ENCODE peak calls at places on chromosomes 7 and 10, in eight cellular contexts. E is left ventricle myocardium inferior; D is heart right ventricle; Q is T-helper 17 cell; U is neuronal stem cell; Y is CD4-positive, alpha-beta memory T cell; Z is NCI-H774; N is T-cell. I is an unnamed sample.

GRCh38 chr7:152922318-152923081 is 162.9 kb downstream of the ACTR3B start:
- DNase-seq in E (no peak), D (no peak), Q (no peak), U (no peak), Y (no peak), Z (no peak), N (no peak), I (no peak)

GRCh38 chr10:5283305-5284158 is 81.2 kb upstream of the UCN3 start:
- DNase-seq in E (peak), D (peak), Q (peak), U (peak), Y (peak), Z (peak), N (peak), I (peak)

GRCh38 chr10:103888113-103888841 is 29.7 kb downstream of the STN1 start:
- DNase-seq in E (peak), D (peak), Q (no peak), U (peak), Y (peak), Z (peak), N (peak), I (peak)

GRCh38 chr10:103451871-103452713 is at the start of gene CALHM2:
- DNase-seq in E (peak), D (peak), Q (peak), U (peak), Y (peak), Z (no peak), N (peak), I (peak)

GRCh38 chr7:158827411-158828342 is 1.6 kb downstream of the ESYT2 start:
- DNase-seq in E (no peak), D (no peak), Q (no peak), U (no peak), Y (peak), Z (no peak), N (peak), I (no peak)

GRCh38 chr7:6453737-6454136 is 6.0 kb upstream of the DAGLB start:
- DNase-seq in E (no peak), D (no peak), Q (no peak), U (no peak), Y (no peak), Z (no peak), N (no peak), I (no peak)

GRCh38 chr7:157634401-157635147 is 297.8 kb downstream of the DNAJB6 start:
- DNase-seq in E (no peak), D (no peak), Q (no peak), U (no peak), Y (no peak), Z (no peak), N (no peak), I (no peak)

GRCh38 chr7:26865094-26865388 is 651 bp upstream of the SKAP2 start:
- DNase-seq in E (peak), D (peak), Q (no peak), U (no peak), Y (no peak), Z (no peak), N (no peak), I (no peak)

GRCh38 chr7:135291809-135292253 is 58.2 kb downstream of the STRA8 start:
- DNase-seq in E (no peak), D (no peak), Q (no peak), U (no peak), Y (no peak), Z (peak), N (no peak), I (no peak)

GRCh38 chr7:19491821-19492452 is 216.9 kb downstream of the POLR1F start:
- DNase-seq in E (no peak), D (no peak), Q (no peak), U (no peak), Y (no peak), Z (no peak), N (no peak), I (no peak)

GRCh38 chr10:35324196-35324595 is 12.1 kb upstream of the CCNY start:
- DNase-seq in E (no peak), D (no peak), Q (no peak), U (no peak), Y (no peak), Z (no peak), N (no peak), I (no peak)

GRCh38 chr7:158377800-158378623 is 209.6 kb downstream of the PTPRN2 start:
- DNase-seq in E (no peak), D (no peak), Q (no peak), U (no peak), Y (no peak), Z (peak), N (no peak), I (no peak)

GRCh38 chr7:81161459-81162075 is 242.7 kb upstream of the SEMA3C start:
- DNase-seq in E (no peak), D (no peak), Q (no peak), U (no peak), Y (no peak), Z (no peak), N (no peak), I (no peak)

GRCh38 chr7:47307311-47307710 is 274.6 kb downstream of the TNS3 start:
- DNase-seq in E (no peak), D (no peak), Q (no peak), U (no peak), Y (no peak), Z (no peak), N (no peak), I (no peak)